ENCODE peak calls at places on chromosomes 1 and 21, in four cellular contexts. M is heart left ventricle, B is right lobe of liver, J is left ventricle myocardium inferior. I is an unnamed sample.

GRCh38 chr1:226403522-226404034 is 4.3 kb downstream of the PARP1 start:
- DNase-seq in M (no peak), B (no peak), J (no peak), I (no peak)

GRCh38 chr1:87685366-87686136 is 356.9 kb downstream of the LMO4 start:
- DNase-seq in M (no peak), B (no peak), J (no peak), I (no peak)

GRCh38 chr1:118986839-118987430 is 1.2 kb downstream of the TBX15 start:
- DNase-seq in M (no peak), B (no peak), J (no peak), I (no peak)

GRCh38 chr21:39700318-39700717 is 44.7 kb upstream of the IGSF5 start:
- DNase-seq in M (no peak), B (no peak), J (no peak), I (no peak)

GRCh38 chr1:96598416-96599168 is 123.0 kb upstream of the PTBP2 start:
- DNase-seq in M (no peak), B (no peak), J (no peak), I (no peak)

GRCh38 chr21:34372321-34372720 is 3.0 kb upstream of the SMIM11 start:
- DNase-seq in M (no peak), B (no peak), J (no peak), I (no peak)

GRCh38 chr1:38341694-38342093 is 295.1 kb upstream of the POU3F1 start:
- DNase-seq in M (no peak), B (no peak), J (no peak), I (no peak)

GRCh38 chr1:11690132-11690668 is 1.3 kb upstream of the DRAXIN start:
- DNase-seq in M (no peak), B (no peak), J (no peak), I (no peak)

GRCh38 chr1:161092621-161093028 is 3.3 kb upstream of the NECTIN4 start:
- DNase-seq in M (no peak), B (no peak), J (no peak), I (no peak)

GRCh38 chr1:110011527-110012041 is 22.8 kb upstream of the STRIP1 start:
- DNase-seq in M (no peak), B (no peak), J (no peak), I (peak)

GRCh38 chr1:167910530-167910929 is 3.4 kb downstream of the ADCY10 start:
- DNase-seq in M (no peak), B (no peak), J (no peak), I (peak)

GRCh38 chr21:46117586-46118304 is 19.8 kb downstream of the COL6A2 start:
- DNase-seq in M (peak), B (peak), J (peak), I (no peak)

GRCh38 chr1:71089536-71090270 is 8.9 kb upstream of the ZRANB2 start:
- DNase-seq in M (no peak), B (no peak), J (no peak), I (no peak)

GRCh38 chr1:232184561-232185530 is 445.1 kb downstream of the SIPA1L2 start:
- DNase-seq in M (no peak), B (no peak), J (no peak), I (no peak)

GRCh38 chr1:40078512-40079333 is 18.3 kb downstream of the PPT1 start:
- DNase-seq in M (no peak), B (no peak), J (no peak), I (peak)

GRCh38 chr1:85576256-85576641 is 4.3 kb upstream of the CCN1 start:
- DNase-seq in M (no peak), B (no peak), J (no peak), I (no peak)

GRCh38 chr1:186915555-186915954 is 86.8 kb downstream of the PLA2G4A start:
- DNase-seq in M (no peak), B (no peak), J (no peak), I (no peak)

GRCh38 chr1:28509705-28510349 is 4.0 kb downstream of the RCC1 start:
- DNase-seq in M (no peak), B (no peak), J (no peak), I (no peak)

GRCh38 chr1:22874785-22875184 is 97.9 kb downstream of the LACTBL1 start:
- DNase-seq in M (no peak), B (no peak), J (no peak), I (no peak)

GRCh38 chr1:245298781-245299180 is 144.0 kb downstream of the KIF26B start:
- DNase-seq in M (no peak), B (no peak), J (no peak), I (peak)

GRCh38 chr1:212674872-212675271 is 24.8 kb downstream of the BATF3 start:
- DNase-seq in M (no peak), B (no peak), J (no peak), I (no peak)

GRCh38 chr1:1132042-1132927 is 16.4 kb upstream of the C1orf159 start:
- DNase-seq in M (peak), B (no peak), J (no peak), I (peak)

GRCh38 chr1:180540697-180541594 is 17.8 kb upstream of the OVAAL start:
- DNase-seq in M (peak), B (no peak), J (no peak), I (no peak)

GRCh38 chr1:234613992-234614584 is 4.1 kb upstream of the IRF2BP2 start:
- DNase-seq in M (no peak), B (no peak), J (no peak), I (no peak)

GRCh38 chr1:67534627-67535065 is 104.4 kb upstream of the SERBP1 start:
- DNase-seq in M (no peak), B (no peak), J (no peak), I (no peak)

GRCh38 chr1:92536593-92537332 is 50.0 kb upstream of the GFI1 start:
- DNase-seq in M (no peak), B (no peak), J (no peak), I (no peak)

GRCh38 chr1:234689236-234689635 is 79.3 kb upstream of the IRF2BP2 start:
- DNase-seq in M (no peak), B (no peak), J (no peak), I (no peak)

GRCh38 chr21:42370894-42371654 is 4.7 kb upstream of the TFF1 start:
- DNase-seq in M (no peak), B (peak), J (no peak), I (peak)

GRCh38 chr21:46189959-46190490 is 5.8 kb upstream of the SPATC1L start:
- DNase-seq in M (no peak), B (no peak), J (no peak), I (no peak)

GRCh38 chr1:47703161-47703825 is 265.4 kb downstream of the FOXD2 start:
- DNase-seq in M (no peak), B (no peak), J (no peak), I (no peak)

GRCh38 chr1:204723131-204723787 is 37.7 kb upstream of the LRRN2 start:
- DNase-seq in M (no peak), B (no peak), J (no peak), I (no peak)

GRCh38 chr1:151009206-151009587 is 948 bp downstream of the PRUNE1 start:
- DNase-seq in M (no peak), B (no peak), J (no peak), I (no peak)

DNA sequence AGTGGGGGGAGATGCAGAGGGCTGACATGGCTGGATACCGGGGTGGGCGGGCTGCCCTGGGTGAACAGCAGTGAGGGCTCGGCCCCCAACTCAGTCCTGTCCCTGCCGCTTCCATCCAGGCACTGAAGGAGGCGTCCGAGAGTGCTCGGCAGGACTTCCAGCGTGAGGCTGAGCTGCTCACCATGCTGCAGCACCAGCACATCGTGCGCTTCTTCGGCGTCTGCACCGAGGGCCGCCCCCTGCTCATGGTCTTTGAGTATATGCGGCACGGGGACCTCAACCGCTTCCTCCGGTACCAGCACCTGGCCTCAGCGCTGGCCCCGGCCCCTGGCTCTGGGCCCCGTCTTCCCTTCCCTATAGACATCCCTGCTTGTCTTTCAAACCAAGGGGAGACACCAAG is 15.6 kb downstream of the NTRK1 start:
- DNase-seq in M (no peak), B (no peak), J (no peak), I (no peak)
- H3K4me3 ChIP-seq in M (no peak), B (no peak), J (no peak), I (no peak)

DNA sequence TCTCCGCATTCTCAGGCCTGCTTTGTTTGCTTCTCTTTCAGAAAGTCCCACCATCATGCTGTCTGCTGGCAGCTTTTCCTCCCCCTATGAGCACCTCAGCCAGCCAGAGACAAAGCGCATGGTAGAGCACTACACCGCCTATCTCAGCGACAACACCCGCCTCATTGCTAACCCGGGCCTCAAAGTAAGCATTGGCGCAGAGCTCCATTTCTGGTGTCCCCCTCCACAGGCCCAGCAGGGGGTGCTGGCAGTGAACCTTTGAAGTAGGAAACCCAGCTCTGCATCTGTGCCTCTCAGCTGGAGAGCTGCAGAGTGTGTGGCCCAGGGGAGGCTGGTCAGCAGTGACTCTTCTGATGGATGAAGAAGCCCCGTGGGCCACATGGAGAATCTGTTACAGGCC is 81.2 kb upstream of the RAVER2 start:
- DNase-seq in M (no peak), B (no peak), J (no peak), I (no peak)
- TF ChIP-seq CTCF in M (no peak), B (no peak), J (peak), I (no peak)

GRCh38 chr21:15425049-15425448 is 304.7 kb upstream of the USP25 start:
- DNase-seq in M (no peak), B (no peak), J (no peak), I (no peak)

GRCh38 chr21:15422761-15423160 is 307.0 kb upstream of the USP25 start:
- DNase-seq in M (no peak), B (no peak), J (no peak), I (no peak)

GRCh38 chr21:15423676-15424445 is 305.9 kb upstream of the USP25 start:
- DNase-seq in M (no peak), B (no peak), J (no peak), I (no peak)

GRCh38 chr21:15421521-15421920 is 308.3 kb upstream of the USP25 start:
- DNase-seq in M (no peak), B (no peak), J (no peak), I (no peak)

DNA sequence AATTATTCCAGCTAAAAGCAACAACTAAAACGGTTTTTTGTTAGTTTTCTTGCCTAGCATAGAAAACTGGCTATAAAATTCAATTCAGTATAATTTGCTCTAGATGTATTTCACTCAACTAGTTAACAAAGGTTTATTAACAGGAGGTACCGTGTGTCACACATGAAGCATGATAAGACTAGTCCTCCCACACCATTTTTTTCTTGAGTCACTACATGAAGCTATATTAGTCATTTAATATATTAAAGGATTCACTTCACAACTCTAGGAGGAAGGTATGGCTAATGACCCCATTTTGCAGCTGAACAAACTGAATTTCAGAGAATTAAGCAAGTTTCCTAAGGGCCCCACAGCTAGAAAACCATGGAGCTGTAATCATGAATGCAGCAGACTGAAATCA is 307.8 kb upstream of the USP25 start:
- DNase-seq in M (no peak), B (no peak), J (no peak), I (no peak)
- H3K27ac ChIP-seq in M (no peak), B (no peak), J (no peak), I (no peak)

GRCh38 chr1:178870944-178871343 is at the start of gene ANGPTL1:
- DNase-seq in M (no peak), B (no peak), J (no peak), I (no peak)
- H3K4me3 ChIP-seq in M (peak), B (peak), J (peak), I (peak)

DNA sequence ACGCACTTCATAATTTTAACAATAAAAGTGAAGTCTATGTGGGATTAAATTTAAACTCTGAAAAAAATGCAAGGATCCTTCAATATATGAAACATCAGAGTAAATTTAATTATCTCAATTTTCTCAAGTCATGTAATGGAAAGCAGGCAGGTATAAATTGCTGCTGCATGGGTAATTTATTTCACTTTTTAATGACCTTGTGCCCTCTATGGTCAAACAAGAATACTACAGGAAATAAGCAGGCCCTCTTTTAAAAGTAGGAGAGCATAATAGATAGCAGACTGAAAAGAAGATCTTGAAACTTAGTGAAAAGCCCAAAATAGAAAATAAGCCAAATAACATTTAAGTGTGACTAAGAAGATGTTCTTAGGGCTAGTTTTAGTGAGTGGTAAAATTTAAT is 22.9 kb downstream of the BCAS2 start:
- DNase-seq in M (no peak), B (no peak), J (no peak), I (no peak)
- TF ChIP-seq CTCF in M (peak), B (peak), J (peak), I (no peak)

DNA sequence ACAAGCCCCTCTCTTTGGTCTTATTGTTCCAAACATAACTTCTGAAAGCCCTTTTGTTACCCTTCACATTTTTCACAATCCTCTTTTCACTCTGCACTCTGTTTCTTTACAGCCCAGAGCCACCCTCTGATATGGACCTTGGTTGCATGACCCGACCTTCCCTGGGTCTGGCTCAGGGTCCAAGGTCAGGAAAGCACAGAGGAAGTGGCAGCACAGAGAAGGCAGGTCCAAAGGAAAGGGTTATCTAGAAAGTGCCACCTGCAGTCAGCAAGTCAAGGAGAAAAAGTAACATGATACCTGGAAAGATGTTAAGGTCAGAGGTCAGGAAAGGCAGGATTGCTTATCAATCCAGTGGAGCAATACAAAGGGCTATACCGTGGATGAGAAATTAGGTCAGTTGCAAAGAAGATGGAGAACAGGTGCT is 18.4 kb downstream of the BCAR3 start:
- DNase-seq in M (no peak), B (no peak), J (no peak), I (no peak)
- H3K27ac ChIP-seq in M (no peak), B (no peak), J (peak), I (peak)

GRCh38 chr1:14552246-14552970 is 46.1 kb upstream of the KAZN start:
- DNase-seq in M (no peak), B (no peak), J (no peak), I (no peak)
- H3K4me3 ChIP-seq in M (no peak), B (no peak), J (no peak), I (no peak)

GRCh38 chr1:15153842-15154479 is 414 bp downstream of the TMEM51 start:
- DNase-seq in M (peak), B (peak), J (peak), I (peak)

GRCh38 chr1:15151377-15151806 is 2.2 kb upstream of the TMEM51 start:
- DNase-seq in M (no peak), B (no peak), J (no peak), I (no peak)

GRCh38 chr1:15153184-15153841 is at the start of gene TMEM51:
- DNase-seq in M (peak), B (peak), J (peak), I (peak)

GRCh38 chr1:15151871-15152270 is 1.7 kb upstream of the TMEM51 start:
- DNase-seq in M (no peak), B (no peak), J (no peak), I (no peak)

GRCh38 chr1:15152318-15153183 is 996 bp upstream of the TMEM51 start:
- DNase-seq in M (peak), B (peak), J (peak), I (peak)
- TF ChIP-seq CTCF in M (peak), B (peak), J (peak), I (peak)

GRCh38 chr1:156839426-156840109 is 19.3 kb downstream of the INSRR start:
- DNase-seq in M (no peak), B (no peak), J (no peak), I (no peak)

GRCh38 chr1:156840880-156841279 is 18.0 kb downstream of the INSRR start:
- DNase-seq in M (no peak), B (no peak), J (no peak), I (no peak)

GRCh38 chr1:156840186-156840585 is 18.7 kb downstream of the INSRR start:
- DNase-seq in M (no peak), B (no peak), J (no peak), I (no peak)

GRCh38 chr1:156836892-156837291 is 20.2 kb upstream of the SH2D2A start:
- DNase-seq in M (no peak), B (no peak), J (no peak), I (no peak)

GRCh38 chr1:156838972-156839371 is 19.9 kb downstream of the INSRR start:
- DNase-seq in M (no peak), B (no peak), J (no peak), I (peak)
- H3K27ac ChIP-seq in M (no peak), B (no peak), J (no peak), I (no peak)

I was measured in stomach.